ENCODE peak calls at places on chromosome 15, in five cellular contexts. Z is heart right ventricle; R is SJSA1; M is activated effector memory CD4-positive, alpha-beta T cell treated with anti-CD3 and anti-CD28 coated beads, Interleukin-2, amount 50 U/mL, for 16 hours; W is activated T-cell treated with anti-CD3 and anti-CD28 coated beads for 1 hour. U is an unnamed sample.

GRCh38 chr15:36571301-36571700 is 8.1 kb upstream of the CDIN1 start:
- DNase-seq in Z (no peak), R (no peak), M (no peak), W (no peak), U (no peak)

GRCh38 chr15:63463030-63463429 is 41.4 kb upstream of the USP3 start:
- DNase-seq in Z (no peak), R (no peak), M (no peak), W (no peak), U (peak; percentile 25)

GRCh38 chr15:57580866-57581265 is 10.8 kb upstream of the MYZAP start:
- DNase-seq in Z (no peak), R (no peak), M (no peak), W (no peak), U (no peak)

GRCh38 chr15:51135276-51135675 is 40.6 kb upstream of the TNFAIP8L3 start:
- DNase-seq in Z (no peak), R (no peak), M (no peak), W (no peak), U (no peak)

GRCh38 chr15:72487070-72487797 is 13.1 kb downstream of the ARIH1 start:
- DNase-seq in Z (no peak), R (no peak), M (no peak), W (no peak), U (no peak)

GRCh38 chr15:39622660-39623549 is 42.0 kb downstream of the THBS1 start:
- DNase-seq in Z (no peak), R (no peak), M (no peak), W (no peak), U (peak; percentile 23)

GRCh38 chr15:67101981-67102929 is 36.9 kb downstream of the SMAD3 start:
- DNase-seq in Z (no peak), R (no peak), M (peak; percentile 82), W (peak; percentile 36), U (no peak)

GRCh38 chr15:95679847-95680582 is 650.5 kb upstream of the NR2F2 start:
- DNase-seq in Z (no peak), R (no peak), M (no peak), W (no peak), U (no peak)

GRCh38 chr15:76945494-76945893 is 13.9 kb downstream of the RCN2 start:
- DNase-seq in Z (no peak), R (no peak), M (no peak), W (no peak), U (no peak)

GRCh38 chr15:88716543-88717341 is 77.9 kb downstream of the ISG20 start:
- DNase-seq in Z (no peak), R (no peak), M (no peak), W (no peak), U (no peak)

GRCh38 chr15:25775317-25775912 is 87.7 kb downstream of the ATP10A start:
- DNase-seq in Z (peak; percentile 81), R (peak; percentile 93), M (no peak), W (no peak), U (no peak)

GRCh38 chr15:94206463-94207167 is 24.7 kb upstream of the MCTP2 start:
- DNase-seq in Z (no peak), R (peak; percentile 67), M (no peak), W (no peak), U (no peak)

GRCh38 chr15:92538115-92538514 is 117.5 kb downstream of the FAM174B start:
- DNase-seq in Z (no peak), R (no peak), M (no peak), W (no peak), U (no peak)

GRCh38 chr15:68504721-68505090 is 72.7 kb upstream of the ITGA11 start:
- DNase-seq in Z (no peak), R (no peak), M (no peak), W (no peak), U (no peak)

GRCh38 chr15:88586401-88587162 is 34.6 kb upstream of the AEN start:
- DNase-seq in Z (no peak), R (no peak), M (no peak), W (no peak), U (peak; percentile 11)

GRCh38 chr15:38612159-38612863 is 47.7 kb upstream of the RASGRP1 start:
- DNase-seq in Z (no peak), R (no peak), M (peak; percentile 77), W (no peak), U (no peak)

GRCh38 chr15:41564286-41564959 is 5.4 kb downstream of the TYRO3 start:
- DNase-seq in Z (no peak), R (no peak), M (no peak), W (no peak), U (peak; percentile 62)

GRCh38 chr15:63232943-63233342 is 43.5 kb downstream of the RAB8B start:
- DNase-seq in Z (no peak), R (no peak), M (no peak), W (no peak), U (no peak)

GRCh38 chr15:66290007-66290406 is 3.4 kb upstream of the DIS3L start:
- DNase-seq in Z (no peak), R (no peak), M (no peak), W (no peak), U (no peak)

GRCh38 chr15:95247068-95247984 is 1016.0 kb downstream of the MCTP2 start:
- DNase-seq in Z (no peak), R (peak; percentile 91), M (no peak), W (no peak), U (no peak)

GRCh38 chr15:60006203-60006782 is 2.2 kb downstream of the FOXB1 start:
- DNase-seq in Z (no peak), R (peak; percentile 54), M (peak; percentile 87), W (peak; percentile 53), U (no peak)

GRCh38 chr15:98801234-98801561 is 152.9 kb downstream of the IGF1R start:
- DNase-seq in Z (no peak), R (no peak), M (no peak), W (no peak), U (no peak)

GRCh38 chr15:61880079-61880478 is 180.2 kb downstream of the VPS13C start:
- DNase-seq in Z (no peak), R (no peak), M (no peak), W (no peak), U (no peak)

GRCh38 chr15:77144492-77145070 is 73.7 kb upstream of the TSPAN3 start:
- DNase-seq in Z (no peak), R (peak; percentile 74), M (no peak), W (no peak), U (no peak)

GRCh38 chr15:42107483-42107882 is 13.1 kb upstream of the PLA2G4D start:
- DNase-seq in Z (no peak), R (no peak), M (no peak), W (no peak), U (no peak)

U was measured in G401.